ENCODE peak calls at places on chromosomes 7 and 10, in nine cellular contexts. One of them, this sample, is unnamed.

GRCh38 chr7:88312061-88312663 is 5.5 kb upstream of the STEAP4 start:
- DNase-seq in H9: no peak
- DNase-seq in CD4-positive, alpha-beta memory T cell: no peak
- DNase-seq in Jurkat, Clone E6-1: no peak
- DNase-seq in fibroblast of mammary gland: peak
- DNase-seq in WTC11: no peak
- DNase-seq in nucleus accumbens: no peak
- DNase-seq in Right ventricle myocardium superior: peak
- DNase-seq in CD4-positive, CD25-positive, alpha-beta regulatory T cell: no peak
- DNase-seq in this sample: no peak

GRCh38 chr7:36090976-36091375 is 62.1 kb upstream of the EEPD1 start:
- DNase-seq in Jurkat, Clone E6-1: no peak
- DNase-seq in CD4-positive, alpha-beta memory T cell: no peak
- DNase-seq in WTC11: no peak
- DNase-seq in fibroblast of mammary gland: no peak
- DNase-seq in nucleus accumbens: no peak
- DNase-seq in Right ventricle myocardium superior: no peak
- DNase-seq in H9: no peak
- DNase-seq in CD4-positive, CD25-positive, alpha-beta regulatory T cell: no peak
- DNase-seq in this sample: no peak

GRCh38 chr10:104650072-104650471 is 9.0 kb downstream of the SORCS3 start:
- DNase-seq in CD4-positive, alpha-beta memory T cell: no peak
- DNase-seq in Right ventricle myocardium superior: no peak
- DNase-seq in H9: no peak
- DNase-seq in fibroblast of mammary gland: no peak
- DNase-seq in CD4-positive, CD25-positive, alpha-beta regulatory T cell: no peak
- DNase-seq in Jurkat, Clone E6-1: no peak
- DNase-seq in nucleus accumbens: no peak
- DNase-seq in WTC11: no peak
- DNase-seq in this sample: no peak

GRCh38 chr10:132654708-132655661 is 117.4 kb downstream of the INPP5A start:
- DNase-seq in CD4-positive, alpha-beta memory T cell: no peak
- DNase-seq in CD4-positive, CD25-positive, alpha-beta regulatory T cell: no peak
- DNase-seq in fibroblast of mammary gland: peak
- DNase-seq in nucleus accumbens: no peak
- DNase-seq in WTC11: peak
- DNase-seq in H9: peak
- DNase-seq in Right ventricle myocardium superior: peak
- DNase-seq in Jurkat, Clone E6-1: peak
- DNase-seq in this sample: peak

GRCh38 chr7:145339319-145339718 is 503.5 kb upstream of the TPK1 start:
- DNase-seq in nucleus accumbens: no peak
- DNase-seq in fibroblast of mammary gland: no peak
- DNase-seq in Jurkat, Clone E6-1: no peak
- DNase-seq in WTC11: no peak
- DNase-seq in CD4-positive, alpha-beta memory T cell: no peak
- DNase-seq in H9: no peak
- DNase-seq in CD4-positive, CD25-positive, alpha-beta regulatory T cell: no peak
- DNase-seq in Right ventricle myocardium superior: no peak
- DNase-seq in this sample: no peak

GRCh38 chr7:30312186-30312585 is 27.8 kb downstream of the ZNRF2 start:
- DNase-seq in nucleus accumbens: no peak
- DNase-seq in H9: no peak
- DNase-seq in fibroblast of mammary gland: no peak
- DNase-seq in Right ventricle myocardium superior: no peak
- DNase-seq in CD4-positive, alpha-beta memory T cell: no peak
- DNase-seq in WTC11: no peak
- DNase-seq in CD4-positive, CD25-positive, alpha-beta regulatory T cell: no peak
- DNase-seq in Jurkat, Clone E6-1: no peak
- DNase-seq in this sample: no peak

GRCh38 chr7:47400741-47401206 is 181.1 kb downstream of the TNS3 start:
- DNase-seq in H9: no peak
- DNase-seq in fibroblast of mammary gland: no peak
- DNase-seq in WTC11: no peak
- DNase-seq in CD4-positive, alpha-beta memory T cell: no peak
- DNase-seq in Jurkat, Clone E6-1: no peak
- DNase-seq in Right ventricle myocardium superior: no peak
- DNase-seq in nucleus accumbens: no peak
- DNase-seq in CD4-positive, CD25-positive, alpha-beta regulatory T cell: no peak
- DNase-seq in this sample: no peak

GRCh38 chr10:33320288-33320687 is 14.2 kb downstream of the NRP1 start:
- DNase-seq in CD4-positive, CD25-positive, alpha-beta regulatory T cell: no peak
- DNase-seq in Right ventricle myocardium superior: no peak
- DNase-seq in Jurkat, Clone E6-1: no peak
- DNase-seq in fibroblast of mammary gland: no peak
- DNase-seq in H9: no peak
- DNase-seq in WTC11: no peak
- DNase-seq in CD4-positive, alpha-beta memory T cell: no peak
- DNase-seq in nucleus accumbens: no peak
- DNase-seq in this sample: no peak

This sample was measured in immature natural killer cell.